ENCODE peak calls at places on chromosomes 4 and X, in four cellular contexts. N is uterus, D is astrocyte of the spinal cord, H is IMR-90. Q is an unnamed sample.

GRCh38 chrX:39016551-39016950 is 215.3 kb downstream of the MID1IP1 start:
- DNase-seq in N (no peak), D (no peak), H (no peak), Q (no peak)

GRCh38 chrX:101803451-101803850 is 128.4 kb downstream of the ZMAT1 start:
- DNase-seq in N (no peak), D (no peak), H (peak), Q (no peak)

GRCh38 chr4:8387194-8387593 is 53.3 kb downstream of the ACOX3 start:
- DNase-seq in N (no peak), D (no peak), H (no peak), Q (no peak)

GRCh38 chrX:31658360-31658759 is 586.5 kb upstream of the FTHL17 start:
- DNase-seq in N (no peak), D (peak), H (peak), Q (no peak)

GRCh38 chr4:110484767-110485166 is 8.8 kb downstream of the ENPEP start:
- DNase-seq in N (peak), D (peak), H (peak), Q (no peak)

GRCh38 chr4:38114435-38114834 is 154.2 kb downstream of the PTTG2 start:
- DNase-seq in N (no peak), D (no peak), H (no peak), Q (no peak)

GRCh38 chr4:123750044-123750443 is 353.4 kb downstream of the SPRY1 start:
- DNase-seq in N (no peak), D (peak), H (no peak), Q (no peak)

GRCh38 chrX:68927178-68927577 is 98.4 kb downstream of the EFNB1 start:
- DNase-seq in N (no peak), D (no peak), H (no peak), Q (no peak)

GRCh38 chrX:140034916-140035315 is 69.6 kb upstream of the CXorf66 start:
- DNase-seq in N (no peak), D (peak), H (no peak), Q (no peak)

GRCh38 chr4:76898385-76898692 is 395 bp upstream of the SOWAHB start:
- DNase-seq in N (no peak), D (no peak), H (no peak), Q (no peak)

GRCh38 chr4:7623468-7623867 is 188.7 kb upstream of the PSAPL1 start:
- DNase-seq in N (no peak), D (no peak), H (no peak), Q (no peak)

GRCh38 chr4:1230971-1231636 is 17.8 kb downstream of the CTBP1 start:
- DNase-seq in N (no peak), D (no peak), H (no peak), Q (no peak)

GRCh38 chr4:150462743-150463142 is 119.2 kb upstream of the MAB21L2 start:
- DNase-seq in N (no peak), D (no peak), H (peak), Q (no peak)

GRCh38 chrX:2325076-2325784 is 175.5 kb downstream of the DHRSX start:
- DNase-seq in N (peak), D (peak), H (peak), Q (peak)

GRCh38 chr4:4426511-4427477 is 39.9 kb downstream of the NSG1 start:
- DNase-seq in N (no peak), D (peak), H (no peak), Q (no peak)

GRCh38 chrX:20066968-20067708 is 49.6 kb downstream of the MAP7D2 start:
- DNase-seq in N (peak), D (peak), H (peak), Q (no peak)

GRCh38 chr4:55742655-55743191 is 76.9 kb upstream of the EXOC1L start:
- DNase-seq in N (no peak), D (peak), H (peak), Q (no peak)

GRCh38 chr4:145935253-145936141 is 3.1 kb downstream of the ZNF827 start:
- DNase-seq in N (peak), D (no peak), H (no peak), Q (peak)

GRCh38 chr4:125187621-125188176 is 127.1 kb upstream of the FAT4 start:
- DNase-seq in N (no peak), D (peak), H (peak), Q (no peak)

GRCh38 chr4:57426779-57427395 is 316.7 kb upstream of the IGFBP7 start:
- DNase-seq in N (no peak), D (peak), H (peak), Q (no peak)

GRCh38 chr4:114734581-114734980 is 136.0 kb downstream of the UGT8 start:
- DNase-seq in N (no peak), D (peak), H (no peak), Q (no peak)

GRCh38 chr4:113674251-113674650 is 87.3 kb downstream of the CAMK2D start:
- DNase-seq in N (no peak), D (no peak), H (no peak), Q (no peak)

GRCh38 chrX:116490091-116490490 is 27.3 kb upstream of the CT83 start:
- DNase-seq in N (no peak), D (peak), H (no peak), Q (no peak)

GRCh38 chrX:76228499-76228898 is 55.6 kb downstream of the PBDC1 start:
- DNase-seq in N (no peak), D (no peak), H (no peak), Q (no peak)

GRCh38 chr4:8580321-8581093 is at the start of gene GPR78:
- DNase-seq in N (peak), D (peak), H (peak), Q (peak)

GRCh38 chrX:17374619-17375360 is at the start of gene NHS:
- DNase-seq in N (peak), D (peak), H (peak), Q (peak)

GRCh38 chrX:41895826-41896225 is 27.5 kb downstream of the CASK start:
- DNase-seq in N (no peak), D (no peak), H (peak), Q (no peak)

GRCh38 chr4:175776217-175776616 is 35.8 kb downstream of the GPM6A start:
- DNase-seq in N (no peak), D (peak), H (no peak), Q (no peak)

GRCh38 chr4:175806741-175807140 is 5.3 kb downstream of the GPM6A start:
- DNase-seq in N (no peak), D (no peak), H (no peak), Q (no peak)

GRCh38 chrX:9352683-9353430 is 112.0 kb upstream of the TBL1X start:
- DNase-seq in N (no peak), D (peak), H (peak), Q (no peak)
- H3K4me3 ChIP-seq in N (no peak), D (no peak), H (no peak), Q (no peak)

DNA sequence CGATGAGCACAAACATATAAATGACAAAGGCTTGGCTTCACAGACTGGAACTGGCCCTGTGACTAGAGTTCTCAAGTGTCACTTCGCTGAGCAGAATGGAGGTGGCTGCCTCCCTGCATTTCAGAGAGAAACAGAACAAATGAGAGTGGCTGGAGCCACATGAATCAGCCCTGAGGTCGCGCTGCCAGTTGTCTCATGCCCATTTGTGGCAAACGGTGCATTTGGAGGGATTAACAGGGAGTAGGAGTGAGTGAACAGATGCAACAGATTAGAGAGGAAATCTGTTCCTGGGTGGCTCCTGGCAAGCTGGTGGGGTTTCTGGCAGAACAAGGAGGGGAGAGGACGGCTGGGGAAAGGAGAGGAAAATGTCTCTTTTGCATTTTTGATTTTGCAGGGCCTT is 57.2 kb upstream of the STIM2 start:
- DNase-seq in N (no peak), D (no peak), H (no peak), Q (no peak)
- H3K4me3 ChIP-seq in N (no peak), D (no peak), H (no peak), Q (no peak)

DNA sequence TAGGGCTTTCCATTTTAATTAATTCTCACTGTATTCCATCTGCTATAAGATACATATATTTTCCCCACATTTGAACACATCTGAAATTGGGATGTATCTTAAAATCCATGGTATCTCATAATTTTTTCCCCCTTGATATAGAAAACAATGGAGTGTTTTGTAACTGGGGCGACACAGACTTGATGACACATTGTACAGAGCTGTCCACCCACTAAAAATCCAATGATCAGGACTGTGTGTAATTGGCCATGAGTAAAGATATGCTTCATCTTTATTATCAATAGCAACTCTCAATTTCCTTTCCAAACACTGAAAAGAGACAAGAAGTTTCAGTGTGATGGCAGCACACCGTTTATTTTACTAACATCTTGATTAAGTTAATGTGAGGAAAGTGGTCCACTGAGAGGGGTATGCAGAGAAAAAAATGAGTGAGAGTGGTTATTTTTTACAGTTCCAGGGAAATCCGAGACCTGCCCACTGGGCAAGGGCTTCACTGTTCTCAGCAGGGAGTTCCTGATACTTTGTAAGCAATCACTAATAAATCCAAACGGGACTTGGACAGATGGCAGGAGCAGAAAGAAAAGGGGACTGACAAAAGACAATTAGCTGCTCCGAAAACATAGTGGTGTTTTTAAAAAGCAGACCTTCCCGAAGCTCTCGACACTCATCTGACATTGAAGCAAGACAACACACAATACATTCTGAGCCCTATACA is 149.4 kb downstream of the TSPAN5 start:
- DNase-seq in N (no peak), D (no peak), H (no peak), Q (no peak)
- H3K4me3 ChIP-seq in N (no peak), D (no peak), H (no peak), Q (no peak)

GRCh38 chr4:180563977-180564376 is 1679.2 kb upstream of the TENM3 start:
- DNase-seq in N (no peak), D (no peak), H (no peak), Q (no peak)
- H3K4me3 ChIP-seq in N (no peak), D (no peak), H (no peak), Q (no peak)

GRCh38 chr4:35364321-35364870 is 879.9 kb downstream of the ARAP2 start:
- DNase-seq in N (no peak), D (no peak), H (no peak), Q (no peak)
- H3K4me3 ChIP-seq in N (no peak), D (no peak), H (no peak), Q (no peak)

GRCh38 chr4:87103086-87103485 is 117.3 kb downstream of the KLHL8 start:
- DNase-seq in N (no peak), D (no peak), H (no peak), Q (no peak)

GRCh38 chr4:87105101-87105852 is 115.1 kb downstream of the KLHL8 start:
- DNase-seq in N (no peak), D (no peak), H (no peak), Q (no peak)

GRCh38 chr4:87100093-87100634 is 120.3 kb downstream of the KLHL8 start:
- DNase-seq in N (no peak), D (no peak), H (no peak), Q (no peak)

GRCh38 chr4:87101543-87102199 is 118.7 kb downstream of the KLHL8 start:
- DNase-seq in N (no peak), D (no peak), H (no peak), Q (no peak)

DNA sequence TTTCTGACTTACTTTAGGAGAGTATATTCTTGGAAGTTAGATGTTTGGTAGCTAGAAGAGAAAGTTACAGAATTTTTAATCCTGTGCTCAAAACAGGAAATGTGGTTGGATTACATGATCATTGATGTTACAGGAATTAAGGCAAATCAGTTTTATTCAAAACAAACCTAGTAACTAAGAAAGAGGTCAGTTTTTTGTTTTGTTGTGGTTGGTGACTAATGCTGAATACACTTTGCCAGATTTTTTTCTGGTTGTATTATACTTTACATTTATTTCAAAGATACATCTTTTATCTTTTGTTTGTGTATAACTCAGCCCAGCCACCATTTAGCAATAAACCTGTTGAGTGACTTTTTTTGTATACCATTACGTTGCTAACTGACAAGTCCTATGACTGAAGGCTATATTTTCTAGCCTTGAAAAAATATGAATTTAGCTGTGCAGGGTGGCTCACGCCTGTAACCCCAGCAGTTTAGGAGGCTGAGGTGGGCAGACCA is 116.7 kb downstream of the KLHL8 start:
- DNase-seq in N (no peak), D (peak), H (peak), Q (no peak)
- H3K4me3 ChIP-seq in N (no peak), D (no peak), H (no peak), Q (no peak)